ENCODE peak calls at places on chromosomes 7 and 10, in seven cellular contexts. S is GM12878, W is WERI-Rb-1, Q is HCT116, L is Peyer's patch, O is GM10248, R is endothelial cell of umbilical vein. K is an unnamed sample.

GRCh38 chr7:91239171-91239604 is 25.0 kb upstream of the FZD1 start:
- DNase-seq in S (no peak), W (no peak), Q (no peak), L (no peak), O (no peak), R (peak), K (no peak)

GRCh38 chr7:17528636-17529035 is 230.2 kb downstream of the AHR start:
- DNase-seq in S (no peak), W (no peak), Q (no peak), L (no peak), O (no peak), R (no peak), K (no peak)

GRCh38 chr10:128998101-128998500 is 468.9 kb upstream of the MGMT start:
- DNase-seq in S (no peak), W (no peak), Q (no peak), L (no peak), O (no peak), R (no peak), K (no peak)

GRCh38 chr10:51139176-51139575 is 64.9 kb downstream of the PRKG1 start:
- DNase-seq in S (no peak), W (no peak), Q (no peak), L (no peak), O (no peak), R (no peak), K (no peak)

GRCh38 chr7:106029941-106030340 is 66.9 kb downstream of the CDHR3 start:
- DNase-seq in S (no peak), W (no peak), Q (no peak), L (no peak), O (no peak), R (no peak), K (no peak)

GRCh38 chr7:131097662-131098376 is 229.9 kb upstream of the MKLN1 start:
- DNase-seq in S (no peak), W (no peak), Q (no peak), L (no peak), O (no peak), R (no peak), K (no peak)

GRCh38 chr7:130593033-130593432 is 75.5 kb downstream of the COPG2 start:
- DNase-seq in S (no peak), W (no peak), Q (no peak), L (no peak), O (no peak), R (no peak), K (no peak)

GRCh38 chr7:158280467-158281154 is 307.0 kb downstream of the PTPRN2 start:
- DNase-seq in S (no peak), W (no peak), Q (no peak), L (no peak), O (no peak), R (no peak), K (peak)

GRCh38 chr7:36262286-36262685 is 109.2 kb downstream of the EEPD1 start:
- DNase-seq in S (no peak), W (no peak), Q (no peak), L (no peak), O (no peak), R (no peak), K (no peak)

GRCh38 chr10:97690138-97690537 is 3.1 kb upstream of the AVPI1 start:
- DNase-seq in S (no peak), W (no peak), Q (no peak), L (no peak), O (no peak), R (no peak), K (no peak)
- TF ChIP-seq CTCF in S (no peak), W (no peak), Q (no peak), L (no peak), O (no peak), R (no peak), K (no peak)

DNA sequence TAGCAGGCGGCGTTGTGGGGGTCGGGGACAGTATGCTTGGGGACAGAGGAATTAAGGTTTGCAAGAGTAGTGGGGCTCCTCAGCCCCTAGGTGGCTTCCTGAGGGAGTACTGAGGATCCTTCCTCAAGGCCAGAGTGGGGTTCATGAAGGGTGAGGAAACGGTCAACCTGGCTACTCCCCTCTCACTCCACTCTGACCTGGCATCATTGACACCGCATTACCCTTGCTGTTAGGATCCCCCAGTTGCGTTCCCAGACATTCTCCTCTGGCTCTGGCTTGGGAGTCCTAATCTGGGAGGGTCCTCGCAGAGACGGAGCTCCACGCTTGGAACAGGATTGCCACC is 496 bp downstream of the EPHB6 start:
- DNase-seq in S (no peak), W (no peak), Q (no peak), L (no peak), O (no peak), R (no peak), K (no peak)
- TF ChIP-seq CTCF in S (no peak), W (no peak), Q (no peak), L (no peak), O (no peak), R (no peak), K (no peak)

GRCh38 chr7:11539853-11540252 is 292.1 kb downstream of the THSD7A start:
- DNase-seq in S (no peak), W (no peak), Q (no peak), L (no peak), O (no peak), R (no peak), K (no peak)
- TF ChIP-seq CTCF in S (no peak), W (no peak), Q (no peak), L (no peak), O (no peak), R (no peak), K (no peak)

DNA sequence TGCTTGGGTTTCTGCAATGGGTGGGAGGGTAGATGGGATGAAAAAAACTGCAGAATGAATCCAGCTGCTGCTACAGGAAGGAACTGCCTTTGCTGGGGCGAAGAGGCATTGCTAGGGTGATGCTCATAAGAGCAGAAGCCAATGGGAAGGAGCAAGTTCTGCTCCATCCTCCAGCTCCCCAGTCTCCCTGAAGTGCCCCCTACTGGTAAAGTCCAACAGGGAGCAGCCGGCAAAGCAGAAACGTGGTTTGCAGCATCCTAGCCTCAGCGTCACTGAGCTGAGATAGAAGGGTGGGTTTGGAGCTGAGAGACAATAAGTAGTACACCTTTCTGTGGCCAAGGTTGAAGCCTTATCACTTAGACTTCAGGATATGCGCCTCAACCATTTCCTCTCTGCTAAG is 220.5 kb downstream of the CCSER2 start:
- DNase-seq in S (no peak), W (no peak), Q (no peak), L (no peak), O (no peak), R (no peak), K (no peak)
- TF ChIP-seq CTCF in S (peak), W (peak), Q (peak), L (no peak), O (peak), R (peak), K (peak)

GRCh38 chr10:101272229-101272868 is 43.1 kb upstream of the LBX1 start:
- DNase-seq in S (no peak), W (peak), Q (peak), L (peak), O (peak), R (peak), K (peak)
- TF ChIP-seq CTCF in S (peak), W (peak), Q (peak), L (peak), O (peak), R (peak), K (peak)

DNA sequence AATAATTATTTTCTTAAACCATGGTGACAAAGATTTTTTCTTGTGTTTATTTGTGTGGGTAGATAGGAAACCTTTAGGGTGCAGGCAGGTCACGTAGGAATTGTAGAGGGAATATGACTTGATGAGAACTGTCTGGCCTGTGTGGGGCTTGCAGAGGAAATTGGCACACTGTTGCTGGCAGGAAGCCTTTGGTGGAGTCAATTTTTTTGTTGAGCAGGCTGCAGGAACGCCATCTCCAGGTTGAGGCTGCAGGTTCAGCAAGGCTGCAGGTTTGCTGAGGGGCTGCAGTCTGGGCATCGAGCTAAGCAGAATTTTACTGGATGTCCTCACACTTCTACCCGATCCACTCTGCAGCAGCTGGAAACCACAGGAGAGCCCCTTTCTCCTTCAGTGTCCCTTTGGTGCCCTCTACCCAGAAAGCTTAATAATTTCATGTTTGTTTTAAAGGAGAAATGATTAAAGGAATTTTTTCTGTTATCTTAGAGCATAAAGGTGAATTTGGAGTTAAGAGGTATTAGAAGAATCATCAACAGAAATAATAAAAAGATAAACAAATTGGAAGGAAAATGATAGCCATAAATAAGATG is 37.0 kb downstream of the TBC1D12 start:
- DNase-seq in S (no peak), W (no peak), Q (no peak), L (no peak), O (no peak), R (peak), K (no peak)
- TF ChIP-seq CTCF in S (no peak), W (no peak), Q (no peak), L (no peak), O (no peak), R (no peak), K (no peak)

GRCh38 chr7:41885748-41886147 is 182.9 kb upstream of the INHBA start:
- DNase-seq in S (no peak), W (no peak), Q (no peak), L (no peak), O (no peak), R (no peak), K (no peak)

GRCh38 chr7:41885078-41885477 is 182.2 kb upstream of the INHBA start:
- DNase-seq in S (no peak), W (no peak), Q (no peak), L (no peak), O (no peak), R (no peak), K (no peak)

GRCh38 chr7:41881313-41882130 is 178.6 kb upstream of the INHBA start:
- DNase-seq in S (peak), W (no peak), Q (no peak), L (no peak), O (peak), R (no peak), K (peak)

GRCh38 chr7:41882271-41882670 is 179.4 kb upstream of the INHBA start:
- DNase-seq in S (no peak), W (no peak), Q (no peak), L (no peak), O (no peak), R (no peak), K (no peak)

DNA sequence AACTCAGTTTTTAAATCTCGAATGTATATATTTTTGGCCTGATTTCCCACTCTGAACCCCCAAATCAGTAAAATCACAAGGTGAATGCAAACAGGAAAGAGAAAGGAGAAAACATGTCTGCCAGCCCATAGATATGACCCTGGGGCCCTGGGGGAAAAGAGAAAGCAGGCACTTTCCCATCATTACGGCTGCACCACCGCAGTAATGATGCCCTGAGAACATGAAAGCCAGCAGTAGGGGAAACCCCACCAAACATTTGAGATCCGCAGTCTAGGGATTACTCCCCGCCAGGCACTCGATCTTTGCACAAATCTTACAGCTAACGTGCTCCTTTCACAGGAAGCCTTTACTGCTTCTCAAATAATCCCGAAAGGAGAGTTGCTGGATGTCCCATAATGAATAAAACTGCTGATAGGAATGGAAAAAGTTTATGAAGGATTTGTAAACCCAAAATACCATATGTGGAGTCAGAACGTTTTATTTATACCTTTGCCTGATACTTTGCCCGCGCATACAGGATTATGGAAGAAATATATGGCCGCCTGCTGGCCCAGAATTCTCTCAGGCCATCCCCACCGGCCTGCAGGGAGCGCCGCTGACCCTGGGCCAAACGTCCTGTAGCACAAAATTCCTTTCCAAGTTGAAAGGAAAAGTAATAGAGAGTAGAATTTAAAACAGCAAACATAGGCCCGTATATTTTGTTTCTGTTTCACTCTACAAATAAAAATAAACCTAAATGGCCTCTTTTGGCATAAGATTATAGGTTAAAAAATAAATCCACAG is 180.0 kb upstream of the INHBA start:
- DNase-seq in S (peak), W (no peak), Q (no peak), L (no peak), O (peak), R (no peak), K (no peak)
- TF ChIP-seq CTCF in S (no peak), W (no peak), Q (no peak), L (no peak), O (no peak), R (no peak), K (no peak)

GRCh38 chr10:48976208-48976607 is 36.6 kb upstream of the LRRC18 start:
- DNase-seq in S (no peak), W (peak), Q (peak), L (no peak), O (no peak), R (no peak), K (peak)
- TF ChIP-seq CTCF in S (peak), W (peak), Q (peak), L (peak), O (no peak), R (no peak), K (no peak)

GRCh38 chr10:80855348-80855971 is 317.8 kb downstream of the SH2D4B start:
- DNase-seq in S (peak), W (peak), Q (no peak), L (no peak), O (peak), R (no peak), K (no peak)
- TF ChIP-seq CTCF in S (peak), W (peak), Q (peak), L (peak), O (peak), R (no peak), K (no peak)